ENCODE peak calls at places on chromosomes 11 and 22, in five cellular contexts. J is A549, L is Peyer's patch, Y is body of pancreas, E is thyroid gland. F is an unnamed sample.

GRCh38 chr22:35276019-35276418 is 18.7 kb downstream of the HMGXB4 start:
- DNase-seq in Y (no peak), E (no peak), J (no peak), L (no peak), F (no peak)

GRCh38 chr11:33930317-33931021 is 38.6 kb upstream of the LMO2 start:
- DNase-seq in L (no peak), Y (peak; percentile 35), J (no peak), E (no peak), F (no peak)

GRCh38 chr11:95991545-95991944 is 67.6 kb upstream of the MTMR2 start:
- DNase-seq in E (no peak), L (no peak), J (no peak), Y (no peak), F (no peak)

GRCh38 chr11:81804858-81805257 is 928.8 kb downstream of the FAM181B start:
- DNase-seq in E (no peak), J (no peak), Y (no peak), L (no peak), F (no peak)

GRCh38 chr22:40603088-40603605 is 33.4 kb downstream of the MRTFA start:
- DNase-seq in J (peak; percentile 29), L (no peak), E (no peak), Y (no peak), F (no peak)

GRCh38 chr11:103525069-103525468 is 415.8 kb downstream of the DYNC2H1 start:
- DNase-seq in E (no peak), Y (no peak), L (no peak), J (no peak), F (no peak)

GRCh38 chr11:12077535-12078280 is 32.7 kb upstream of the MICAL2 start:
- DNase-seq in J (no peak), E (no peak), L (no peak), Y (no peak), F (peak; percentile 23)

GRCh38 chr11:95776859-95777258 is 12.7 kb downstream of the FAM76B start:
- DNase-seq in J (no peak), E (no peak), Y (no peak), L (no peak), F (no peak)

GRCh38 chr11:14764899-14765527 is 121.4 kb downstream of the PDE3B start:
- DNase-seq in J (no peak), Y (no peak), E (no peak), L (no peak), F (no peak)

GRCh38 chr11:44258190-44258489 is 51.8 kb downstream of the ALX4 start:
- DNase-seq in L (no peak), J (no peak), Y (no peak), E (no peak), F (no peak)

GRCh38 chr22:19136915-19137314 is 5.8 kb downstream of the TSSK2 start:
- DNase-seq in Y (no peak), L (no peak), E (no peak), J (no peak), F (no peak)

GRCh38 chr11:87252869-87253268 is 215.1 kb downstream of the TMEM135 start:
- DNase-seq in L (no peak), E (no peak), Y (no peak), J (no peak), F (no peak)

GRCh38 chr22:23286296-23286695 is 106.0 kb downstream of the BCR start:
- DNase-seq in E (no peak), L (no peak), J (no peak), Y (no peak), F (no peak)

GRCh38 chr22:16801571-16801970 is 23.6 kb downstream of the XKR3 start:
- DNase-seq in J (no peak), E (no peak), L (no peak), Y (no peak), F (no peak)

GRCh38 chr11:87463486-87464102 is 425.9 kb downstream of the TMEM135 start:
- DNase-seq in E (no peak), J (peak; percentile 51), L (no peak), Y (no peak), F (no peak)

GRCh38 chr11:60428517-60428916 is 855 bp upstream of the MS4A5 start:
- DNase-seq in E (no peak), L (no peak), J (peak; percentile 3), Y (no peak), F (no peak)

GRCh38 chr11:24357620-24358386 is 139.1 kb upstream of the LUZP2 start:
- DNase-seq in J (no peak), Y (no peak), E (no peak), L (no peak), F (no peak)

GRCh38 chr11:133889893-133890292 is 44.6 kb upstream of the SPATA19 start:
- DNase-seq in L (peak; percentile 8), J (no peak), E (no peak), Y (no peak), F (no peak)

GRCh38 chr11:84899740-84900139 is 727.4 kb downstream of the DLG2 start:
- DNase-seq in L (no peak), J (peak; percentile 43), Y (no peak), E (no peak), F (no peak)

GRCh38 chr11:110134120-110134519 is 40.9 kb downstream of the ZC3H12C start:
- DNase-seq in L (no peak), Y (no peak), E (no peak), J (no peak), F (no peak)

GRCh38 chr22:24095816-24096215 is 84.7 kb downstream of the CABIN1 start:
- DNase-seq in L (peak; percentile 21), E (no peak), J (no peak), Y (no peak), F (no peak)

GRCh38 chr22:44192811-44193536 is 12.2 kb downstream of the PARVG start:
- DNase-seq in E (no peak), J (no peak), L (no peak), Y (no peak), F (peak; percentile 13)

GRCh38 chr11:110750100-110750499 is 37.9 kb upstream of the ARHGAP20 start:
- DNase-seq in L (no peak), Y (no peak), E (no peak), J (no peak), F (no peak)

GRCh38 chr22:28346308-28346707 is 333.3 kb downstream of the TTC28 start:
- DNase-seq in L (no peak), J (no peak), Y (no peak), E (no peak), F (no peak)

GRCh38 chr11:36389006-36389405 is 92.9 kb downstream of the PRR5L start:
- DNase-seq in J (no peak), L (no peak), Y (no peak), E (no peak), F (no peak)

GRCh38 chr11:358129-358805 is 11.0 kb upstream of the B4GALNT4 start:
- DNase-seq in J (no peak), L (no peak), E (no peak), Y (no peak), F (no peak)

GRCh38 chr11:353315-353857 is 15.9 kb upstream of the B4GALNT4 start:
- DNase-seq in J (peak; percentile 42), E (peak; percentile 82), L (no peak), Y (peak; percentile 89), F (peak; percentile 96)

GRCh38 chr11:356610-357009 is 12.7 kb upstream of the B4GALNT4 start:
- DNase-seq in J (no peak), L (no peak), E (no peak), Y (no peak), F (no peak)

GRCh38 chr11:357582-357981 is 11.7 kb upstream of the B4GALNT4 start:
- DNase-seq in E (no peak), Y (no peak), L (no peak), J (no peak), F (no peak)

GRCh38 chr11:355581-356458 is 13.5 kb upstream of the B4GALNT4 start:
- DNase-seq in J (peak; percentile 92), Y (peak; percentile 90), E (peak; percentile 82), L (peak; percentile 88), F (peak; percentile 99)
- H3K27ac ChIP-seq in J (peak overlapping the region; percentile 98), Y (peak overlapping the region; percentile 95), E (peak overlapping the region; percentile 77), L (peak overlapping the region; percentile 88), F (peak overlapping the region; percentile 100)

GRCh38 chr11:3347127-3347526 is 31.8 kb downstream of the ZNF195 start:
- DNase-seq in L (no peak), Y (no peak), J (no peak), E (no peak), F (no peak)
- H3K9me3 ChIP-seq in L (no peaks in the 10 kb centered on the region), Y (no peaks in the 10 kb centered on the region), J (peaks cover 73% of the 10 kb centered on the region), E (no peaks in the 10 kb centered on the region), F (no peaks in the 10 kb centered on the region)

GRCh38 chr11:73315288-73316020 is 7.4 kb downstream of the ARHGEF17 start:
- DNase-seq in J (no peak), E (no peak), L (no peak), Y (no peak), F (no peak)

GRCh38 chr11:73316422-73316821 is 8.3 kb downstream of the ARHGEF17 start:
- DNase-seq in J (no peak), Y (no peak), E (no peak), L (no peak), F (no peak)

GRCh38 chr11:73318501-73319011 is 10.5 kb downstream of the ARHGEF17 start:
- DNase-seq in Y (no peak), L (no peak), E (peak; percentile 84), J (no peak), F (no peak)

GRCh38 chr11:73317803-73318202 is 9.7 kb downstream of the ARHGEF17 start:
- DNase-seq in Y (no peak), E (peak; percentile 29), J (no peak), L (no peak), F (no peak)

DNA sequence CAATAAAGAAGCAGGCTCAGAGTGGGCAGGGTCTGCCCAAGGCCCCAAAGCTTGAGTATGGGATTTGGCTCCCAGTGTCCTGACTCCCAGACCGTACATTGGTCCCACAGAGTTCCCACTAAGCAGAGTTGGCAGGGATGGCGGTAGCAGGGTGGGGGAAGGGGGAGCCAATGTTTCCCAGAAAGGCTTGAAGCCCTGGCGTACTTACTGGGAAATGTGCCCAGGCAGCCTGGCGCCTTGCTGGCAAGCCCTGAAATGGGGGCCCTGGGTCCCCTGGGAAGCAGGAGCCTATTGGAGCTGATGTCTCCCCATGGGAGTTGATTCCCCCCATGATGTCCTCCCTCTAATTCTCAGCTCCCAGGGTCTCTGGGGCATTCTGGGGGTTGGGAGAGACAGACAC is 9.3 kb downstream of the ARHGEF17 start:
- DNase-seq in J (no peak), Y (no peak), E (peak; percentile 91), L (no peak), F (no peak)
- H3K4me1 ChIP-seq in J (peaks cover 17% of the 10 kb centered on the region), Y (peaks cover 43% of the 10 kb centered on the region), E (peaks cover 85% of the 10 kb centered on the region), L (peaks cover 66% of the 10 kb centered on the region), F (no peaks in the 10 kb centered on the region)

DNA sequence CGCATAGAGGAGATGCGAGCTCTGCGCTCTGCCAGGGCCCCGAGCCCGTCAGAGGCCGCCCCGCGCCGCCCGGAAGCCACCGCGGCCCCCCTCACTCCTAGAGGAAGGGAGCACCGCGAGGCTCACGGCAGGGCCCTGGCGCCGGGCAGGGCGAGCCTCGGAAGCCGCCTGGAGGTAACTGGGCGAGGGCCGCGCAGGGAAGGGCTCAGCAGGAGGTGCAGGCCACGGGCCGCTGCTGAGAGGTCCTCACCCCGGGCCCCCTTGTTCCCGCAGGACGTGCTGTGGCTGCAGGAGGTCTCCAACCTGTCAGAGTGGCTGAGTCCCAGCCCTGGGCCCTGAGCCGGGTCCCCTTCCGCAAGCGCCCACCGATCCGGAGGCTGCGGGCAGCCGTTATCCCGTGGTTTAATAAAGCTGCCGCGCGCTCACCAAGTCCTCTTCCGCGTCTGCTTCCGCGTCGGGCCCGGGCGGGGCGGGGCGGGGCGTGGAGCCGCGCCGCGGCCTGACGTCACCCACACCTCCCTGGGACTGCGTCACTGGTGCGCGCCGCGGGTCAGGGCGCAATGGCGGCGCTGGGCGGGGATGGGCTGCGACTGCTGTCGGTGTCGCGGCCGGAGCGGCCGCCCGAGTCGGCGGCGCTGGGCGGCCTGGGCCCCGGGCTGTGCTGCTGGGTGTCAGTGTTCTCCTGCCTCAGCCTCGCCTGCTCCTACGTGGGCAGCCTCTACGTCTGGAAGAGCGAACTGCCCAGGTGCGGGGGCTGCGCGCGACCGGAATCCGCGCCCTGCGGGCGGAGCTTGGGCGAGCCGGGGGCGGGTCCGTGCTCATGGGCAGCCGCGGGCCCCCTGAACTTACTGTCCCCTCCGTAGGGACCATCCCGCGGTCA is at the start of gene RCE1:
- DNase-seq in E (peak; percentile 86), Y (peak; percentile 92), J (peak; percentile 93), L (peak; percentile 96), F (peak; percentile 93)
- H3K27ac ChIP-seq in E (peak within 1 kb of the TSS; percentile 86), Y (peak within 1 kb of the TSS; percentile 96), J (peak within 1 kb of the TSS; percentile 99), L (peak within 1 kb of the TSS; percentile 99), F (peak within 1 kb of the TSS; percentile 98)

F was measured in right lobe of liver.